ENCODE peak calls at places on chromosomes 3 and 15, in four cellular contexts. L is stimulated activated CD8-positive, alpha-beta memory T cell treated with anti-CD3 and anti-CD28 coated beads, Interleukin-12 subunit alpha, Interleukin-12 subunit beta, amount 100 ng/mL, for 4 hours; S is right atrium auricular region; U is activated CD4-positive, alpha-beta T cell treated with anti-CD3 and anti-CD28 coated beads, Interleukin-2, amount 50 U/mL, for 1 hour. Y is an unnamed sample.

GRCh38 chr3:171556574-171557145 is 96.5 kb upstream of the TNIK start:
- DNase-seq in U (no peak), S (no peak), L (no peak), Y (no peak)

GRCh38 chr3:64674591-64675076 is 13.2 kb downstream of the ADAMTS9 start:
- DNase-seq in S (no peak), L (no peak), U (no peak), Y (no peak)

GRCh38 chr3:114650808-114651207 is 357.0 kb downstream of the TIGIT start:
- DNase-seq in U (no peak), S (no peak), L (no peak), Y (no peak)

GRCh38 chr3:21942328-21942727 is 191.3 kb upstream of the ZNF385D start:
- DNase-seq in L (no peak), S (no peak), U (no peak), Y (no peak)

GRCh38 chr15:54304321-54304720 is 326.1 kb downstream of the UNC13C start:
- DNase-seq in U (no peak), S (no peak), L (no peak), Y (no peak)

GRCh38 chr3:43222594-43222993 is 63.7 kb upstream of the SNRK start:
- DNase-seq in S (no peak), U (peak), L (no peak), Y (no peak)

GRCh38 chr3:196995646-196996355 is 27.2 kb upstream of the PIGZ start:
- DNase-seq in S (no peak), U (no peak), L (no peak), Y (no peak)

GRCh38 chr3:106913111-106913698 is 464.0 kb upstream of the CCDC54 start:
- DNase-seq in U (no peak), L (no peak), S (no peak), Y (no peak)

GRCh38 chr3:42185044-42185443 is 80.9 kb downstream of the CCK start:
- DNase-seq in S (no peak), L (no peak), U (no peak), Y (no peak)